ENCODE peak calls at places on chromosome 5, in six cellular contexts. Z is NCI-H510A, O is psoas muscle, I is putamen, Y is body of pancreas, D is hypothalamus. X is an unnamed sample.

GRCh38 chr5:120614512-120614911 is 150.4 kb downstream of the PRR16 start:
- DNase-seq in I (no peak), D (no peak), Z (no peak), O (no peak), Y (no peak), X (no peak)

GRCh38 chr5:41527201-41527779 is 16.9 kb upstream of the PLCXD3 start:
- DNase-seq in D (no peak), O (no peak), Y (no peak), I (no peak), Z (no peak), X (no peak)

GRCh38 chr5:149320791-149321330 is 24.4 kb upstream of the GRPEL2 start:
- DNase-seq in Y (peak; percentile 95), Z (peak; percentile 84), O (peak; percentile 67), D (peak; percentile 66), I (peak; percentile 23), X (no peak)

GRCh38 chr5:38164776-38165399 is 93.5 kb upstream of the EGFLAM start:
- DNase-seq in Y (no peak), Z (no peak), I (no peak), D (no peak), O (no peak), X (no peak)

GRCh38 chr5:173988554-173989431 is at the start of gene C5orf47:
- DNase-seq in Z (no peak), D (no peak), I (no peak), Y (no peak), O (no peak), X (no peak)

GRCh38 chr5:36066540-36067210 is at the start of gene UGT3A2:
- DNase-seq in Z (no peak), I (no peak), O (no peak), D (no peak), Y (no peak), X (no peak)

GRCh38 chr5:107389769-107390168 is 281.0 kb downstream of the EFNA5 start:
- DNase-seq in Z (no peak), Y (no peak), O (no peak), I (no peak), D (no peak), X (no peak)

GRCh38 chr5:81420039-81420667 is 26.2 kb upstream of the ACOT12 start:
- DNase-seq in I (peak; percentile 39), D (no peak), Y (no peak), Z (no peak), O (no peak), X (no peak)

GRCh38 chr5:138890686-138891085 is 15.6 kb upstream of the LRRTM2 start:
- DNase-seq in O (no peak), Z (no peak), Y (no peak), I (no peak), D (no peak), X (no peak)

GRCh38 chr5:80672140-80672736 is 17.5 kb upstream of the DHFR start:
- DNase-seq in Y (peak; percentile 81), I (peak; percentile 60), Z (no peak), O (peak; percentile 53), D (peak; percentile 68), X (peak; percentile 37)

GRCh38 chr5:72427016-72427415 is 80.2 kb downstream of the ZNF366 start:
- DNase-seq in Z (no peak), I (no peak), D (no peak), O (no peak), Y (no peak), X (no peak)

GRCh38 chr5:167245871-167246270 is 1045.6 kb upstream of the WWC1 start:
- DNase-seq in I (no peak), Z (no peak), O (no peak), Y (no peak), D (no peak), X (no peak)

GRCh38 chr5:43156388-43156787 is 35.6 kb upstream of the NIM1K start:
- DNase-seq in Z (no peak), I (peak; percentile 22), Y (no peak), O (no peak), D (peak; percentile 39), X (no peak)

GRCh38 chr5:454936-455335 is 12.0 kb downstream of the EXOC3 start:
- DNase-seq in I (no peak), D (no peak), O (no peak), Z (no peak), Y (no peak), X (no peak)

GRCh38 chr5:163104496-163104895 is 332.9 kb upstream of the CCNG1 start:
- DNase-seq in I (no peak), Y (peak; percentile 35), D (no peak), O (no peak), Z (no peak), X (no peak)

GRCh38 chr5:172564883-172565282 is 76.2 kb upstream of the NEURL1B start:
- DNase-seq in Y (peak; percentile 48), Z (no peak), O (no peak), D (no peak), I (no peak), X (no peak)

GRCh38 chr5:14061106-14061505 is 82.0 kb upstream of the TRIO start:
- DNase-seq in Z (no peak), O (no peak), D (no peak), I (no peak), Y (no peak), X (no peak)

GRCh38 chr5:43631182-43631910 is 28.4 kb downstream of the NNT start:
- DNase-seq in Z (peak; percentile 82), O (peak; percentile 47), Y (peak; percentile 69), I (peak; percentile 38), D (peak; percentile 15), X (peak; percentile 36)

GRCh38 chr5:116076496-116076895 is 8.3 kb upstream of the COMMD10 start:
- DNase-seq in Z (no peak), D (no peak), Y (no peak), O (no peak), I (no peak), X (no peak)

GRCh38 chr5:51621156-51621555 is 237.9 kb downstream of the ISL1 start:
- DNase-seq in Y (no peak), D (no peak), I (no peak), Z (no peak), O (no peak), X (no peak)

X was measured in central memory CD4-positive, alpha-beta T cell.